ENCODE peak calls at places on chromosomes 7 and 10, in seven cellular contexts. U is stimulated activated CD8-positive, alpha-beta memory T cell treated with anti-CD3 and anti-CD28 coated beads, Interleukin-4, amount 100 ng/mL, for 4 hours; T is SJSA1; H is kidney epithelial cell; P is NB4; B is neural progenitor cell; C is iPS DF 6.9. O is an unnamed sample.

GRCh38 chr7:74012842-74013249 is 15.1 kb upstream of the ELN start:
- DNase-seq in U (no peak), T (no peak), H (no peak), P (no peak), B (no peak), C (no peak), O (peak)

GRCh38 chr10:77609781-77610272 is 27.8 kb downstream of the KCNMA1 start:
- DNase-seq in U (no peak), T (no peak), H (no peak), P (peak), B (no peak), C (no peak), O (no peak)

GRCh38 chr10:28676297-28676967 is 889 bp upstream of the BAMBI start:
- DNase-seq in U (no peak), T (no peak), H (no peak), P (peak), B (peak), C (no peak), O (peak)

GRCh38 chr10:126013489-126014281 is 117.3 kb downstream of the FANK1 start:
- DNase-seq in U (no peak), T (peak), H (peak), P (peak), B (peak), C (no peak), O (peak)

GRCh38 chr7:91420606-91421390 is 156.6 kb downstream of the FZD1 start:
- DNase-seq in U (no peak), T (no peak), H (no peak), P (no peak), B (no peak), C (no peak), O (no peak)

GRCh38 chr7:100093054-100093453 is 4.3 kb downstream of the COPS6 start:
- DNase-seq in U (no peak), T (no peak), H (no peak), P (no peak), B (no peak), C (no peak), O (no peak)

GRCh38 chr10:126170367-126170766 is 217.9 kb downstream of the ADAM12 start:
- DNase-seq in U (no peak), T (no peak), H (no peak), P (no peak), B (no peak), C (no peak), O (no peak)

GRCh38 chr7:56046728-56047445 is 4.4 kb downstream of the PSPH start:
- DNase-seq in U (no peak), T (peak), H (peak), P (no peak), B (peak), C (no peak), O (no peak)

GRCh38 chr7:117837841-117838240 is 35.4 kb downstream of the CTTNBP2 start:
- DNase-seq in U (no peak), T (no peak), H (no peak), P (no peak), B (no peak), C (no peak), O (peak)

GRCh38 chr7:69625798-69626197 is 27.5 kb downstream of the AUTS2 start:
- DNase-seq in U (no peak), T (no peak), H (no peak), P (no peak), B (no peak), C (no peak), O (no peak)

GRCh38 chr10:69474688-69475432 is 23.6 kb downstream of the TSPAN15 start:
- DNase-seq in U (no peak), T (no peak), H (no peak), P (no peak), B (no peak), C (no peak), O (no peak)

GRCh38 chr7:130352335-130353074 is 7.9 kb downstream of the CPA5 start:
- DNase-seq in U (no peak), T (no peak), H (no peak), P (no peak), B (peak), C (no peak), O (no peak)

GRCh38 chr7:79778786-79779382 is 325.4 kb upstream of the MAGI2 start:
- DNase-seq in U (no peak), T (no peak), H (no peak), P (peak), B (no peak), C (no peak), O (no peak)

GRCh38 chr7:92655346-92655884 is 65.2 kb upstream of the FAM133B start:
- DNase-seq in U (no peak), T (no peak), H (no peak), P (no peak), B (no peak), C (no peak), O (no peak)

GRCh38 chr7:97868788-97869187 is 3.4 kb downstream of the ASNS start:
- DNase-seq in U (no peak), T (no peak), H (no peak), P (peak), B (no peak), C (no peak), O (no peak)

GRCh38 chr7:73738220-73738611 is 386 bp downstream of the ABHD11 start:
- DNase-seq in U (no peak), T (peak), H (no peak), P (peak), B (peak), C (no peak), O (peak)

GRCh38 chr10:97795886-97796285 is 24.1 kb upstream of the SFRP5 start:
- DNase-seq in U (no peak), T (no peak), H (no peak), P (no peak), B (no peak), C (no peak), O (no peak)